ENCODE peak calls at places on chromosomes 1 and 21, in eight cellular contexts. J, B, X, D, Y, W, H and V are unnamed samples.

GRCh38 chr1:203860396-203860951 is 925 bp upstream of the SNRPE start:
- DNase-seq in J (no peak), D (peak), W (no peak), H (no peak), X (no peak), Y (no peak), B (no peak), V (no peak)

GRCh38 chr1:23452011-23452411 is 27.5 kb upstream of the TCEA3 start:
- DNase-seq in J (no peak), X (no peak), B (no peak), Y (peak), D (peak), W (no peak), H (no peak), V (peak)

GRCh38 chr1:26477446-26478152 is 5.4 kb downstream of the HMGN2 start:
- DNase-seq in D (peak), B (no peak), Y (no peak), H (no peak), W (no peak), X (no peak), J (no peak), V (no peak)

GRCh38 chr1:162019006-162019405 is 4.7 kb downstream of the OLFML2B start:
- DNase-seq in W (no peak), X (no peak), B (no peak), J (no peak), D (peak), H (no peak), Y (peak), V (no peak)

GRCh38 chr1:214234635-214235025 is 46.3 kb upstream of the SMYD2 start:
- DNase-seq in X (no peak), W (no peak), B (no peak), Y (no peak), J (no peak), D (peak), H (no peak), V (no peak)

GRCh38 chr1:51236548-51237312 is 657 bp downstream of the RNF11 start:
- DNase-seq in J (peak), H (peak), W (no peak), D (peak), Y (no peak), B (peak), X (no peak), V (peak)

GRCh38 chr21:46385846-46386725 is 62.1 kb downstream of the PCNT start:
- DNase-seq in J (no peak), B (no peak), W (no peak), H (no peak), D (no peak), Y (no peak), X (no peak), V (peak)

GRCh38 chr1:104856091-104856490 is 1106.4 kb downstream of the AMY1C start:
- DNase-seq in X (no peak), W (no peak), D (no peak), H (no peak), Y (no peak), J (no peak), B (no peak), V (no peak)

GRCh38 chr1:25073640-25074270 is 143.7 kb upstream of the RUNX3 start:
- DNase-seq in D (no peak), B (peak), H (no peak), J (no peak), Y (no peak), W (no peak), X (no peak), V (no peak)

GRCh38 chr1:100746542-100746932 is 27.0 kb downstream of the VCAM1 start:
- DNase-seq in B (no peak), W (no peak), Y (no peak), H (no peak), X (no peak), D (no peak), J (no peak), V (no peak)

GRCh38 chr1:67429011-67429527 is 1.1 kb downstream of the SERBP1 start:
- DNase-seq in B (no peak), H (peak), W (no peak), Y (no peak), X (no peak), J (no peak), D (no peak), V (no peak)

GRCh38 chr1:201252833-201253810 is 30.2 kb upstream of the PKP1 start:
- DNase-seq in D (no peak), W (no peak), H (no peak), Y (no peak), X (no peak), J (peak), B (no peak), V (peak)

GRCh38 chr1:23557471-23558124 is 1.7 kb downstream of the ID3 start:
- DNase-seq in D (peak), X (no peak), W (no peak), H (no peak), J (no peak), B (no peak), Y (no peak), V (no peak)

GRCh38 chr1:159279754-159280153 is 22.4 kb upstream of the FCER1A start:
- DNase-seq in D (no peak), H (no peak), W (no peak), Y (no peak), X (no peak), J (no peak), B (no peak), V (no peak)

GRCh38 chr1:212457740-212458338 is 25.1 kb downstream of the NENF start:
- DNase-seq in W (peak), B (peak), D (peak), H (peak), J (no peak), X (no peak), Y (peak), V (no peak)

GRCh38 chr1:151593651-151594625 is 17.9 kb upstream of the SNX27 start:
- DNase-seq in X (no peak), H (peak), D (no peak), Y (no peak), J (no peak), B (peak), W (peak), V (peak)

GRCh38 chr1:26408604-26409003 is 2.0 kb upstream of the LIN28A start:
- DNase-seq in X (peak), D (peak), B (peak), Y (peak), H (peak), W (peak), J (peak), V (peak)

GRCh38 chr1:12447849-12448312 is 170.1 kb downstream of the DHRS3 start:
- DNase-seq in Y (no peak), W (no peak), X (no peak), J (no peak), B (peak), H (no peak), D (peak), V (no peak)

GRCh38 chr1:3393024-3393986 is 61.2 kb upstream of the ARHGEF16 start:
- DNase-seq in X (no peak), Y (no peak), W (no peak), B (peak), J (no peak), D (peak), H (no peak), V (no peak)

GRCh38 chr1:67135354-67135753 is 584 bp upstream of the C1orf141 start:
- DNase-seq in X (no peak), W (peak), J (no peak), D (peak), B (no peak), H (no peak), Y (peak), V (no peak)

GRCh38 chr1:227756172-227756959 is 21.1 kb downstream of the SNAP47 start:
- DNase-seq in W (no peak), Y (no peak), J (no peak), D (peak), X (no peak), B (no peak), H (no peak), V (no peak)

GRCh38 chr21:42734323-42734971 is 81.0 kb downstream of the PDE9A start:
- DNase-seq in D (no peak), J (no peak), H (no peak), W (no peak), Y (no peak), X (no peak), B (no peak), V (no peak)

GRCh38 chr21:36038701-36039497 is 21.4 kb downstream of the SETD4 start:
- DNase-seq in B (no peak), J (no peak), X (no peak), Y (no peak), W (no peak), H (no peak), D (no peak), V (no peak)

GRCh38 chr1:220294754-220295419 is 22.6 kb upstream of the RAB3GAP2 start:
- DNase-seq in H (no peak), Y (no peak), B (no peak), J (no peak), W (no peak), D (no peak), X (no peak), V (no peak)

GRCh38 chr1:117830222-117830621 is 99.2 kb downstream of the GDAP2 start:
- DNase-seq in X (no peak), Y (no peak), W (no peak), B (no peak), D (no peak), H (no peak), J (no peak), V (no peak)

GRCh38 chr21:17798796-17799195 is 20.4 kb downstream of the C21orf91 start:
- DNase-seq in H (no peak), J (no peak), B (no peak), X (no peak), Y (no peak), D (no peak), W (no peak), V (no peak)

GRCh38 chr1:207703712-207704111 is 48.1 kb upstream of the CD46 start:
- DNase-seq in Y (no peak), H (no peak), B (no peak), W (no peak), D (no peak), X (no peak), J (no peak), V (no peak)

GRCh38 chr1:21149862-21150432 is 26.8 kb downstream of the EIF4G3 start:
- DNase-seq in D (peak), W (no peak), X (no peak), J (no peak), Y (no peak), H (no peak), B (peak), V (no peak)

GRCh38 chr1:58446368-58446767 is 100.2 kb downstream of the OMA1 start:
- DNase-seq in Y (no peak), B (no peak), H (no peak), D (no peak), J (no peak), W (no peak), X (no peak), V (no peak)

GRCh38 chr21:41673071-41673470 is 93.8 kb downstream of the RIPK4 start:
- DNase-seq in J (no peak), H (no peak), D (no peak), X (no peak), W (no peak), Y (no peak), B (no peak), V (no peak)

GRCh38 chr21:44967082-44968047 is 27.5 kb downstream of the SLX9 start:
- DNase-seq in B (no peak), Y (no peak), H (no peak), D (no peak), W (no peak), X (no peak), J (no peak), V (peak)

GRCh38 chr1:7890853-7891252 is 38.0 kb upstream of the UTS2 start:
- DNase-seq in D (no peak), B (no peak), H (no peak), J (no peak), X (no peak), Y (no peak), W (no peak), V (no peak)

GRCh38 chr1:195664628-195665027 is 943.6 kb downstream of the KCNT2 start:
- DNase-seq in W (no peak), D (peak), B (no peak), Y (no peak), X (no peak), J (no peak), H (no peak), V (no peak)

GRCh38 chr1:63073530-63074306 is 248.6 kb upstream of the FOXD3 start:
- DNase-seq in J (no peak), D (no peak), Y (no peak), X (no peak), H (no peak), W (no peak), B (peak), V (no peak)

GRCh38 chr1:164982545-164982944 is 374.0 kb downstream of the LMX1A start:
- DNase-seq in J (no peak), X (no peak), H (no peak), W (no peak), D (no peak), B (peak), Y (no peak), V (no peak)